ENCODE peak calls at places on chromosomes 16 and 17, in nine cellular contexts. Q is HepG2, P is tibial nerve, F is H1, G is suprapubic skin, V is sigmoid colon, W is A549, M is SK-N-SH, K is stomach. A is an unnamed sample. For H3K4me1, the result is how much of the 10 kb centered on the place peaks cover.

GRCh38 chr17:58997756-58998553 is 108.7 kb downstream of the TRIM37 start:
- DNase-seq in W (no peak), F (no peak), P (no peak), M (no peak), Q (no peak), K (no peak), G (no peak), V (no peak), A (no peak)

GRCh38 chr17:38606646-38607611 is 1.2 kb upstream of the SRCIN1 start:
- DNase-seq in Q (no peak), V (peak), P (no peak), G (no peak), F (no peak), K (peak), M (no peak), W (no peak), A (no peak)

GRCh38 chr16:802914-803750 is 2.6 kb upstream of the GNG13 start:
- DNase-seq in P (no peak), F (no peak), W (no peak), M (no peak), V (no peak), G (no peak), K (no peak), Q (no peak), A (no peak)

GRCh38 chr17:27994586-27994985 is 47.9 kb upstream of the NLK start:
- DNase-seq in M (no peak), V (no peak), W (no peak), G (no peak), K (no peak), Q (no peak), P (no peak), F (no peak), A (no peak)

GRCh38 chr17:18141210-18141803 is 32.8 kb downstream of the MYO15A start:
- DNase-seq in K (no peak), V (no peak), F (peak), G (no peak), Q (peak), M (peak), W (peak), P (no peak), A (no peak)

GRCh38 chr17:9020096-9020823 is 1.1 kb upstream of the NTN1 start:
- DNase-seq in K (no peak), W (no peak), M (no peak), F (no peak), P (no peak), Q (no peak), G (no peak), V (peak), A (no peak)

GRCh38 chr16:27315333-27316037 is 1.7 kb downstream of the IL4R start:
- DNase-seq in F (peak), P (no peak), V (peak), K (peak), Q (peak), W (peak), G (peak), M (no peak), A (peak)

GRCh38 chr17:33905338-33905800 is 349.7 kb upstream of the CCL2 start:
- DNase-seq in M (no peak), G (no peak), P (no peak), F (no peak), Q (no peak), V (no peak), W (no peak), K (no peak), A (no peak)

GRCh38 chr16:76910931-76911330 is 280.1 kb upstream of the MON1B start:
- DNase-seq in M (no peak), Q (no peak), V (no peak), W (peak), G (no peak), F (no peak), P (no peak), K (no peak), A (no peak)

GRCh38 chr17:9162275-9162985 is 141.1 kb downstream of the NTN1 start:
- DNase-seq in M (peak), V (no peak), G (no peak), Q (no peak), K (no peak), W (peak), F (peak), P (peak), A (no peak)

GRCh38 chr16:10765772-10766171 is 22.1 kb downstream of the NUBP1 start:
- DNase-seq in G (no peak), Q (no peak), K (no peak), M (no peak), W (no peak), F (no peak), P (no peak), V (no peak), A (no peak)

GRCh38 chr16:55640714-55641327 is 15.0 kb upstream of the SLC6A2 start:
- DNase-seq in W (no peak), K (no peak), F (no peak), G (no peak), M (peak), V (no peak), P (no peak), Q (no peak), A (no peak)

GRCh38 chr17:64534187-64534586 is 27.4 kb downstream of the CEP95 start:
- DNase-seq in G (no peak), M (no peak), V (no peak), K (no peak), P (no peak), Q (no peak), W (peak), F (no peak), A (no peak)

GRCh38 chr17:28151001-28151400 is 108.5 kb downstream of the NLK start:
- DNase-seq in F (no peak), Q (no peak), M (peak), W (no peak), V (no peak), P (no peak), G (no peak), K (no peak), A (no peak)

GRCh38 chr16:23563186-23563585 is 5.7 kb downstream of the UBFD1 start:
- DNase-seq in Q (no peak), V (no peak), F (no peak), W (no peak), M (no peak), G (no peak), K (no peak), P (no peak), A (no peak)

GRCh38 chr16:54265558-54266213 is 20.9 kb downstream of the IRX3 start:
- DNase-seq in K (no peak), V (no peak), Q (peak), W (no peak), P (no peak), F (no peak), M (no peak), G (peak), A (no peak)

GRCh38 chr16:1706386-1707192 is 594 bp downstream of the MAPK8IP3 start:
- DNase-seq in K (no peak), Q (no peak), V (no peak), M (peak), F (peak), P (no peak), W (no peak), G (peak), A (no peak)

GRCh38 chr17:50101346-50102163 is 6.4 kb downstream of the PDK2 start:
- DNase-seq in Q (no peak), K (peak), W (no peak), P (no peak), G (no peak), V (peak), F (no peak), M (peak), A (peak)

GRCh38 chr17:14245629-14246028 is 9.0 kb upstream of the CDRT15 start:
- DNase-seq in K (no peak), F (no peak), G (no peak), V (no peak), M (no peak), P (no peak), Q (no peak), W (no peak), A (no peak)

GRCh38 chr17:44830359-44831269 is 527 bp upstream of the GJC1 start:
- DNase-seq in V (peak), W (peak), F (peak), Q (no peak), P (no peak), M (no peak), G (no peak), K (no peak), A (peak)

GRCh38 chr17:1485748-1486376 is 6.6 kb downstream of the MYO1C start:
- DNase-seq in M (peak), P (no peak), Q (no peak), K (peak), W (peak), F (peak), V (peak), G (peak), A (peak)

GRCh38 chr17:80792373-80792781 is 199.3 kb upstream of the CHMP6 start:
- DNase-seq in Q (no peak), K (no peak), G (no peak), W (peak), P (no peak), V (peak), M (no peak), F (no peak), A (no peak)

GRCh38 chr16:28603381-28604185 is 6.3 kb downstream of the SULT1A1 start:
- DNase-seq in M (no peak), G (no peak), F (no peak), V (peak), K (no peak), W (no peak), Q (no peak), P (no peak), A (no peak)

GRCh38 chr17:10292057-10292931 is 80.5 kb downstream of the MYH13 start:
- DNase-seq in P (no peak), Q (no peak), V (peak), M (no peak), W (no peak), G (no peak), F (no peak), K (no peak), A (peak)

GRCh38 chr17:19237389-19238166 is 412 bp downstream of the EPN2 start:
- DNase-seq in M (peak), P (peak), V (peak), F (peak), G (peak), Q (no peak), K (peak), W (peak), A (peak)

GRCh38 chr17:45956090-45956489 is 43.0 kb upstream of the STH start:
- DNase-seq in P (no peak), F (no peak), Q (no peak), G (no peak), M (no peak), K (no peak), V (no peak), W (no peak), A (no peak)

GRCh38 chr16:84054271-84054670 is 11.7 kb upstream of the SLC38A8 start:
- DNase-seq in K (no peak), F (no peak), M (no peak), W (no peak), Q (no peak), P (no peak), G (peak), V (peak), A (peak)

GRCh38 chr16:84050316-84050715 is 7.7 kb upstream of the SLC38A8 start:
- DNase-seq in K (no peak), F (no peak), V (peak), M (no peak), W (no peak), G (peak), P (no peak), Q (no peak), A (no peak)

GRCh38 chr16:84049403-84050060 is 6.9 kb upstream of the SLC38A8 start:
- DNase-seq in V (peak), K (no peak), Q (no peak), W (no peak), F (no peak), P (no peak), M (no peak), G (peak), A (no peak)

GRCh38 chr16:84053237-84053636 is 10.6 kb upstream of the SLC38A8 start:
- DNase-seq in Q (no peak), P (no peak), M (no peak), W (no peak), V (peak), F (no peak), K (no peak), G (peak), A (peak)

GRCh38 chr16:84052071-84052622 is 9.6 kb upstream of the SLC38A8 start:
- DNase-seq in F (no peak), Q (no peak), P (no peak), K (no peak), W (no peak), M (no peak), G (peak), V (peak), A (no peak)
- TF ChIP-seq CTCF in F (no peak), Q (no peak), P (no peak), K (no peak), W (no peak), M (no peak), G (no peak), V (no peak), A (no peak)

GRCh38 chr16:75305364-75306101 is 54.1 kb upstream of the BCAR1 start:
- DNase-seq in F (no peak), G (peak), Q (peak), M (peak), V (peak), K (peak), W (peak), P (no peak), A (peak)
- TF ChIP-seq EP300 in F (no peak), G (no peak), Q (peak), M (peak), V (no peak), K (no peak), W (peak), P (no peak), A (peak)

GRCh38 chr17:83194761-83195329 is 115.4 kb downstream of the METRNL start:
- DNase-seq in K (no peak), G (peak), M (no peak), F (no peak), W (no peak), Q (no peak), V (peak), P (peak), A (no peak)
- H3K4me1 ChIP-seq in K (half or more), G (half or more), M (under half), F (under half), W (under half), Q (under half), V (under half), P (under half), A (under half)

DNA sequence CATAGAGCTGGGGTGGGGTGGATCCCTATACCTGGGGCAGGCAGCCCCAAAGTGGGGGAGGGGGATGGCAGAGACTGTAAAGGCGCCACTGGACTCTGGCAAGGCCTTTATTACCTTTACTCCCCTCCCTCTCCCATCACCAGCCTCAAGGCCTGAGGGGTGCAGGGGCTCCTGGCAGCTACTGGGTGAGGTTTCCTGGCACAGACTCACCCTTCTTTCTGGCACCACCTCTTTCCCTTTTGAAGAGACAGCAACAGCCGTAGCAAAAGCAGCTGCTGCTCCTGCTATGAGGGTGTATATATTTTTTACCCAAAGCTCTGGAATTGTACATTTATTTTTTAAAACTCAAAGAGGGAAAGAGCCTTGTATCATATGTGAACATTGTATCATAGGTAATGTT is 17.6 kb downstream of the RAPGEFL1 start:
- DNase-seq in G (no peak), W (no peak), V (no peak), Q (no peak), M (no peak), F (no peak), P (no peak), K (no peak), A (no peak)
- TF ChIP-seq CTCF in G (no peak), W (no peak), V (no peak), Q (no peak), M (no peak), F (no peak), P (no peak), K (no peak), A (no peak)

DNA sequence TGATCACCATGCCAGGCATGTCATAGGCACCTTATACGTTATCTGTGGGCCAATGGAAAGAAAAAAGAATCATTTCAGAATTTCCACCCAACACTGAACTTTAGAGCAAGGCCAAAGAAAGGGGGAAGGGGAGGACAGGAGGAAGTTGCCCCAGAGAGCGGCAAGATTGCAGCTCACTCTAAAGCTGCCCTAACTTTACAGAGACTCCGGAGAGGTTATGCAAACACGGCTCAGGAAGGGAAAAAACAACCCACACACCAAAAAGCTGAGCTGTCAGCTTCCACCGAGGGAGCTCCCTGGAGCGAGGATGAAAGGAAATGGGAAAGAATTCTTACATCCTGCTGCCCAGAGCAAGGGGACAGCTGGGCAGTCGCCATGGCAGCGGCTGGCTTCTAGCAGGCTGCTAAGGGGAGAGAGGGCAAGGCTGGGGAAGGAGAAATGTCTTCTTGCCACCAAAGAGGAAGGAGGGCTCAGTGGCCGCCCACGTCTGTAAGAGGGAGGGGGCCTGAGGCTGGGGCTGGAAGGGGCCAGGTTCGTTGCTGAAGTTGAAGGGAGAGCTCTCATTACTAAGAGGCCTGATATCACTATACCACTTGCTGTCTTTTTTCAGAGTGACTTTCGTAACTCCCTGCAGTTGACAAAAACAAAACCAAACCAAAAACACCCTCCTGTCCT is 18.2 kb downstream of the COTL1 start:
- DNase-seq in F (peak), Q (peak), V (peak), K (peak), P (no peak), W (no peak), G (no peak), M (peak), A (peak)
- TF ChIP-seq EP300 in F (no peak), Q (peak), V (no peak), K (no peak), P (no peak), W (no peak), G (no peak), M (no peak), A (no peak)

DNA sequence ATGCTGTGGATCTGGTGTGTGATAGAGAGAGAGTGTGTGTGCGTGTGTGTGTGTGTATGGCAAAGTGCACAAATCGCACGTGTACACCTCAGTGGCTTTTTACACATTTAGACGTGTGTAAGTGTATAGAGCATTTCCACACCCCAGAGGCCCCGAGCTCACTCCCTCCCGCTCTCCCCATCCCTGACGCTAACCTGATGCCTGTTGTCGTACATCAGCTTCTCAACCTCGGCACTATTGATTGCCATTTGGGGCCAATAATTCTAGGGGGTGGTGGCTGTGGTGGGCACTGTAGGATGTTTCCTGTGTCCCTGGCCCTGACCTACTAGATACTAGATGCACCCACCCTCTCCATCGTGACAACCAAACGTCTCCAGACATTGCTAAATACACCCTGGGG is 30.4 kb upstream of the CRISPLD2 start:
- DNase-seq in P (no peak), F (no peak), K (no peak), W (no peak), Q (no peak), G (no peak), M (no peak), V (peak), A (no peak)
- H3K4me1 ChIP-seq in P (under half), F (under half), K (under half), W (under half), Q (under half), G (under half), M (under half), V (under half), A (under half)

DNA sequence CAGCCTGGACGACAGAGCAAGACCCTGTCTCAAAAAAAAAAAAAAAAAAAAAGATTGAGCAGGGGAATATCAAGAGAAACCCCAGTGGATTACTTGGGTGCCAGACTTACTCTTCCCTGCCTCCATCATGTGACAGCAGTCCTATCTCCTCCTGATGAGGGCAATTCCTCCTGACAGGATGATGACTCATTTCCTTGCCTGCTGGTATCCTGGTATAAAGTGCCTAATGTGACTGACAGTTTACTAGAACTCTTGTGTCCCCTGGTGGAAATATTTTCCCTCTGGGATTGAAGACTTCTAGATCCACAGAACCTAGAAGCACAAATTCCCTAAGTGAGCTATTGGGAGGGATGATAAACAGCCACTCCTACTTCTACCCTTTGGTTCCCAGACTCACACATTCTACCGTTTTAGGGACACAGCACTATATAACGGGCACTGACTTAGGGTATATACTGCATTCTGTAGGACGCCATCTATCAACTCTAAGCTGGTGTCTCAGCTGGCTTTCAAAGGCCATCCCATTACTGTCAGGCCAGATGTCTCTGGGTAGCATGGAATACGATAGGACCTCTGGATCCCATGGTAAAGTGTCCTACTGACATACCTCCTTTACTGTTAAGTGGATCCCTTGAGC is 114.6 kb upstream of the MED13 start:
- DNase-seq in K (no peak), P (no peak), G (no peak), Q (peak), W (peak), V (no peak), F (no peak), M (no peak), A (peak)
- TF ChIP-seq CTCF in K (no peak), P (peak), G (no peak), Q (no peak), W (peak), V (no peak), F (no peak), M (peak), A (peak)

GRCh38 chr16:88380619-88381018 is 2.1 kb upstream of the ZNF469 start:
- DNase-seq in Q (no peak), P (no peak), K (no peak), M (no peak), W (no peak), V (peak), F (no peak), G (no peak), A (no peak)
- TF ChIP-seq EP300 in Q (no peak), P (no peak), K (no peak), M (no peak), W (no peak), V (no peak), F (no peak), G (no peak), A (no peak)

DNA sequence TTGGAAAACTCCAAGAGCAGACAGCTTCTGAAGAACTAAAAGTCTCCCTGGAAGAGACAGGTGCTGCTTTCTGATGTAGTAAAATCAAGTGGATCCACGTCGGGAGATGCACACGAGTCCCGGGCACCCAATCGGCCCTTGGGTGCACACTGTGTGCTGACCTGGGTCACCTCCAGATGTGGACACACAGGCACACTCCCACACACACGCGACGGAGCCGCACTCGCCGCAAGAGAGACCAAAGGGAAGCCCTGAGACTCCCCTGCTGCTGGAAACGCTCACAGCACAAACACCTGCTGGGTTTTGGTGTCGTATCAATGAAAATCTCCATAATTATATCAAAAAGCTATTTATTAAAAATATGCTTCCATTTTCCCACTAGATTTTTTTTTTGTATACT is 94.2 kb downstream of the ANKRD11 start:
- DNase-seq in M (no peak), K (no peak), W (no peak), Q (no peak), F (no peak), G (no peak), P (no peak), V (no peak), A (no peak)
- H3K4me1 ChIP-seq in M (under half), K (half or more), W (under half), Q (half or more), F (under half), G (half or more), P (under half), V (under half), A (under half)

A was measured in transverse colon.